ENCODE peak calls at places on chromosomes 1 and 21, in five cellular contexts. One of them, this sample, is unnamed.

GRCh38 chr1:219442575-219442974 is 170.3 kb downstream of the ZC3H11B start:
- DNase-seq in cardiac muscle cell: no peak
- DNase-seq in bronchial epithelial cell: no peak
- DNase-seq in NCI-H1092: no peak
- DNase-seq in activated naive CD4-positive, alpha-beta T cell: no peak
- DNase-seq in this sample: no peak

GRCh38 chr1:235954306-235955283 is 87.9 kb upstream of the LYST start:
- DNase-seq in cardiac muscle cell: no peak
- DNase-seq in bronchial epithelial cell: no peak
- DNase-seq in NCI-H1092: no peak
- DNase-seq in activated naive CD4-positive, alpha-beta T cell: peak; percentile 19
- DNase-seq in this sample: no peak

GRCh38 chr1:198443374-198444233 is 96.9 kb downstream of the ATP6V1G3 start:
- DNase-seq in cardiac muscle cell: peak; percentile 86
- DNase-seq in bronchial epithelial cell: peak; percentile 100
- DNase-seq in NCI-H1092: no peak
- DNase-seq in activated naive CD4-positive, alpha-beta T cell: no peak
- DNase-seq in this sample: no peak

GRCh38 chr1:112575154-112575804 is 43.7 kb downstream of the ST7L start:
- DNase-seq in cardiac muscle cell: peak; percentile 95
- DNase-seq in bronchial epithelial cell: peak; percentile 75
- DNase-seq in NCI-H1092: no peak
- DNase-seq in activated naive CD4-positive, alpha-beta T cell: no peak
- DNase-seq in this sample: no peak

GRCh38 chr1:22903113-22903512 is 69.6 kb downstream of the LACTBL1 start:
- DNase-seq in cardiac muscle cell: no peak
- DNase-seq in bronchial epithelial cell: peak; percentile 51
- DNase-seq in NCI-H1092: no peak
- DNase-seq in activated naive CD4-positive, alpha-beta T cell: no peak
- DNase-seq in this sample: no peak

GRCh38 chr21:38768385-38769071 is 37.2 kb upstream of the ETS2 start:
- DNase-seq in cardiac muscle cell: peak; percentile 79
- DNase-seq in bronchial epithelial cell: peak; percentile 86
- DNase-seq in NCI-H1092: no peak
- DNase-seq in activated naive CD4-positive, alpha-beta T cell: peak; percentile 9
- DNase-seq in this sample: no peak

GRCh38 chr1:151710187-151710586 is 6.4 kb downstream of the CELF3 start:
- DNase-seq in cardiac muscle cell: peak; percentile 62
- DNase-seq in bronchial epithelial cell: peak; percentile 17
- DNase-seq in NCI-H1092: no peak
- DNase-seq in activated naive CD4-positive, alpha-beta T cell: no peak
- DNase-seq in this sample: no peak

GRCh38 chr1:223872308-223872878 is 26.6 kb upstream of the TP53BP2 start:
- DNase-seq in cardiac muscle cell: peak; percentile 10
- DNase-seq in bronchial epithelial cell: no peak
- DNase-seq in NCI-H1092: no peak
- DNase-seq in activated naive CD4-positive, alpha-beta T cell: no peak
- DNase-seq in this sample: no peak

GRCh38 chr1:214271995-214272731 is 8.8 kb upstream of the SMYD2 start:
- DNase-seq in cardiac muscle cell: no peak
- DNase-seq in bronchial epithelial cell: no peak
- DNase-seq in NCI-H1092: no peak
- DNase-seq in activated naive CD4-positive, alpha-beta T cell: no peak
- DNase-seq in this sample: no peak

GRCh38 chr1:9350011-9350907 is 57.6 kb downstream of the SPSB1 start:
- DNase-seq in cardiac muscle cell: peak; percentile 40
- DNase-seq in bronchial epithelial cell: no peak
- DNase-seq in NCI-H1092: no peak
- DNase-seq in activated naive CD4-positive, alpha-beta T cell: no peak
- DNase-seq in this sample: no peak

GRCh38 chr1:171984262-171984661 is 143.0 kb downstream of the DNM3 start:
- DNase-seq in cardiac muscle cell: no peak
- DNase-seq in bronchial epithelial cell: no peak
- DNase-seq in NCI-H1092: no peak
- DNase-seq in activated naive CD4-positive, alpha-beta T cell: no peak
- DNase-seq in this sample: no peak

GRCh38 chr1:203271018-203271743 is 34.1 kb upstream of the BTG2 start:
- DNase-seq in cardiac muscle cell: peak; percentile 84
- DNase-seq in bronchial epithelial cell: peak; percentile 68
- DNase-seq in NCI-H1092: no peak
- DNase-seq in activated naive CD4-positive, alpha-beta T cell: peak; percentile 36
- DNase-seq in this sample: no peak

GRCh38 chr1:116514708-116515525 is 55.9 kb downstream of the CD58 start:
- DNase-seq in cardiac muscle cell: peak; percentile 73
- DNase-seq in bronchial epithelial cell: peak; percentile 69
- DNase-seq in NCI-H1092: no peak
- DNase-seq in activated naive CD4-positive, alpha-beta T cell: no peak
- DNase-seq in this sample: no peak

GRCh38 chr1:234600418-234601216 is 9.4 kb downstream of the IRF2BP2 start:
- DNase-seq in cardiac muscle cell: peak; percentile 74
- DNase-seq in bronchial epithelial cell: no peak
- DNase-seq in NCI-H1092: peak; percentile 60
- DNase-seq in activated naive CD4-positive, alpha-beta T cell: no peak
- DNase-seq in this sample: no peak